ENCODE peak calls at places on chromosome 18, in ten cellular contexts. Z, K, S, E, G, D, I, L, J and N are unnamed samples.

GRCh38 chr18:47912343-47912742 is 18.1 kb downstream of the SMAD2 start:
- DNase-seq in G (no peak), D (no peak), Z (no peak), S (no peak), J (no peak), I (peak), E (no peak), K (no peak), L (no peak), N (no peak)

GRCh38 chr18:58766164-58766563 is 94.9 kb downstream of the MALT1 start:
- DNase-seq in I (no peak), E (no peak), J (no peak), S (no peak), G (no peak), K (no peak), L (no peak), D (no peak), Z (no peak), N (no peak)

GRCh38 chr18:10690376-10690775 is 164.5 kb downstream of the NAPG start:
- DNase-seq in I (no peak), J (no peak), L (no peak), G (no peak), D (no peak), E (peak), Z (peak), K (no peak), S (no peak), N (no peak)

GRCh38 chr18:6328624-6329016 is 86.1 kb downstream of the L3MBTL4 start:
- DNase-seq in E (no peak), K (no peak), D (no peak), S (no peak), L (no peak), Z (no peak), G (no peak), I (no peak), J (no peak), N (no peak)

GRCh38 chr18:48638896-48639771 is 100.3 kb downstream of the CTIF start:
- DNase-seq in E (no peak), Z (no peak), S (no peak), I (no peak), D (no peak), L (no peak), J (no peak), G (no peak), K (no peak), N (no peak)

GRCh38 chr18:59929621-59930295 is 30.0 kb downstream of the PMAIP1 start:
- DNase-seq in D (no peak), E (no peak), I (no peak), J (no peak), G (no peak), L (no peak), S (no peak), Z (no peak), K (no peak), N (no peak)

GRCh38 chr18:63979409-63979908 is 9.6 kb downstream of the SERPINB8 start:
- DNase-seq in J (no peak), K (no peak), S (peak), I (peak), G (peak), E (peak), D (no peak), L (peak), Z (peak), N (no peak)

GRCh38 chr18:51082571-51083264 is 52.7 kb downstream of the SMAD4 start:
- DNase-seq in I (peak), S (no peak), E (no peak), K (no peak), Z (no peak), D (no peak), L (no peak), J (no peak), G (no peak), N (peak)

GRCh38 chr18:3422905-3423304 is 27.1 kb upstream of the TGIF1 start:
- DNase-seq in Z (no peak), J (no peak), S (no peak), E (no peak), L (no peak), I (peak), K (no peak), D (no peak), G (no peak), N (no peak)

GRCh38 chr18:74197705-74198341 is 49.5 kb downstream of the TIMM21 start:
- DNase-seq in J (no peak), K (no peak), L (no peak), Z (no peak), I (no peak), D (no peak), S (no peak), E (no peak), G (no peak), N (no peak)